ENCODE peak calls at places on chromosomes 13 and 19, in eight cellular contexts. U is HTR-8/SVneo; P is astrocyte of the hippocampus; N is NCI-H460; F is left ventricle myocardium inferior; R is HT-29; H is NCI-H748 treated with DMSO at 0.1 percent for 48 hours; V is CD4-positive, CD25-positive, alpha-beta regulatory T cell. L is an unnamed sample.

GRCh38 chr13:72698164-72698563 is 29.3 kb downstream of the MZT1 start:
- DNase-seq in U (no peak), P (no peak), N (no peak), F (no peak), R (no peak), H (no peak), V (no peak), L (no peak)

GRCh38 chr19:23095406-23095805 is 21.4 kb upstream of the ZNF730 start:
- DNase-seq in U (no peak), P (no peak), N (no peak), F (no peak), R (no peak), H (no peak), V (no peak), L (no peak)

GRCh38 chr13:77986699-77987098 is 68.1 kb upstream of the EDNRB start:
- DNase-seq in U (no peak), P (no peak), N (no peak), F (no peak), R (no peak), H (no peak), V (no peak), L (no peak)

GRCh38 chr13:71727036-71727435 is 140.0 kb downstream of the DACH1 start:
- DNase-seq in U (no peak), P (no peak), N (no peak), F (no peak), R (no peak), H (no peak), V (no peak), L (no peak)

GRCh38 chr13:113207890-113208423 is 512 bp downstream of the PCID2 start:
- DNase-seq in U (no peak), P (peak; percentile 71), N (no peak), F (peak; percentile 35), R (peak; percentile 68), H (peak; percentile 13), V (peak; percentile 52), L (no peak)

GRCh38 chr19:45876411-45877197 is 9.3 kb downstream of the IRF2BP1 start:
- DNase-seq in U (no peak), P (peak; percentile 78), N (no peak), F (peak; percentile 41), R (peak; percentile 39), H (no peak), V (peak; percentile 27), L (no peak)

GRCh38 chr13:49655906-49656305 is 27.6 kb downstream of the ARL11 start:
- DNase-seq in U (no peak), P (no peak), N (no peak), F (no peak), R (no peak), H (no peak), V (no peak), L (no peak)

GRCh38 chr19:51810228-51810627 is 15.3 kb downstream of the FPR3 start:
- DNase-seq in U (no peak), P (no peak), N (no peak), F (no peak), R (peak; percentile 75), H (no peak), V (no peak), L (no peak)

GRCh38 chr19:11152318-11153062 is 3.1 kb downstream of the SPC24 start:
- DNase-seq in U (no peak), P (peak; percentile 72), N (no peak), F (peak; percentile 72), R (no peak), H (no peak), V (no peak), L (peak; percentile 65)

GRCh38 chr13:87855553-87855952 is 184.4 kb downstream of the SLITRK5 start:
- DNase-seq in U (no peak), P (no peak), N (no peak), F (no peak), R (no peak), H (no peak), V (no peak), L (no peak)

GRCh38 chr19:8158411-8159074 is 9.2 kb upstream of the FBN3 start:
- DNase-seq in U (peak; percentile 79), P (peak; percentile 85), N (peak; percentile 75), F (no peak), R (peak; percentile 58), H (peak; percentile 38), V (peak; percentile 85), L (peak; percentile 22)

GRCh38 chr13:36763322-36763721 is 55.7 kb upstream of the RFXAP start:
- DNase-seq in U (no peak), P (no peak), N (no peak), F (no peak), R (peak; percentile 50), H (no peak), V (no peak), L (no peak)

GRCh38 chr13:31625115-31625514 is 114.2 kb upstream of the RXFP2 start:
- DNase-seq in U (no peak), P (no peak), N (no peak), F (no peak), R (no peak), H (no peak), V (no peak), L (no peak)

GRCh38 chr19:47404334-47405196 is 14.8 kb downstream of the MEIS3 start:
- DNase-seq in U (no peak), P (no peak), N (no peak), F (no peak), R (no peak), H (no peak), V (no peak), L (no peak)

GRCh38 chr19:29263305-29264080 is 50.5 kb upstream of the UQCRFS1 start:
- DNase-seq in U (peak; percentile 24), P (peak; percentile 56), N (no peak), F (peak; percentile 32), R (peak; percentile 76), H (peak; percentile 13), V (peak; percentile 39), L (no peak)

GRCh38 chr13:109985871-109986270 is 199.5 kb upstream of the IRS2 start:
- DNase-seq in U (no peak), P (no peak), N (no peak), F (no peak), R (no peak), H (no peak), V (no peak), L (no peak)

GRCh38 chr13:33287142-33287882 is 1.8 kb upstream of the STARD13 start:
- DNase-seq in U (no peak), P (no peak), N (no peak), F (no peak), R (no peak), H (peak; percentile 47), V (no peak), L (no peak)